ENCODE peak calls at places on chromosome 1, in nine cellular contexts. J, L, U, E, I, T, G, V and F are unnamed samples.
A peak's percentile ranks its signal among the peaks of the same experiment; 100 is the strongest.

GRCh38 chr1:29686012-29686930 is 449.9 kb downstream of the PTPRU start:
- ATAC-seq in J (no peak), L (no peak), U (no peak), E (no peak), I (no peak), T (no peak), G (no peak), V (no peak), F (no peak)

GRCh38 chr1:48245106-48245505 is 22.6 kb downstream of the SLC5A9 start:
- ATAC-seq in J (no peak), L (peak; percentile 35), U (peak; percentile 69), E (peak; percentile 78), I (no peak), T (no peak), G (no peak), V (no peak), F (no peak)

GRCh38 chr1:77659879-77660593 is 22.4 kb downstream of the ZZZ3 start:
- ATAC-seq in J (no peak), L (no peak), U (no peak), E (no peak), I (no peak), T (no peak), G (no peak), V (no peak), F (no peak)

GRCh38 chr1:93955765-93956164 is 46.5 kb upstream of the GCLM start:
- ATAC-seq in J (no peak), L (no peak), U (no peak), E (no peak), I (no peak), T (no peak), G (no peak), V (no peak), F (no peak)

GRCh38 chr1:115409097-115409852 is 71.2 kb upstream of the NGF start:
- ATAC-seq in J (no peak), L (no peak), U (peak; percentile 67), E (peak; percentile 56), I (no peak), T (no peak), G (no peak), V (no peak), F (no peak)

GRCh38 chr1:243726792-243727502 is 123.1 kb downstream of the AKT3 start:
- ATAC-seq in J (no peak), L (no peak), U (no peak), E (no peak), I (no peak), T (no peak), G (no peak), V (no peak), F (no peak)

GRCh38 chr1:167689569-167689925 is 32.2 kb upstream of the MPZL1 start:
- ATAC-seq in J (peak; percentile 79), L (no peak), U (no peak), E (no peak), I (no peak), T (no peak), G (peak; percentile 63), V (no peak), F (peak; percentile 76)

GRCh38 chr1:110588486-110588885 is 17.7 kb downstream of the KCNA2 start:
- ATAC-seq in J (no peak), L (no peak), U (no peak), E (no peak), I (no peak), T (no peak), G (no peak), V (no peak), F (no peak)

GRCh38 chr1:26318338-26319064 is 743 bp downstream of the CD52 start:
- ATAC-seq in J (peak; percentile 61), L (no peak), U (peak; percentile 22), E (no peak), I (no peak), T (no peak), G (peak; percentile 59), V (no peak), F (peak; percentile 59)

GRCh38 chr1:153071511-153071910 is at the start of gene SPRR2B:
- ATAC-seq in J (no peak), L (no peak), U (no peak), E (no peak), I (no peak), T (no peak), G (no peak), V (no peak), F (no peak)

GRCh38 chr1:22508329-22508728 is 55.0 kb upstream of the EPHA8 start:
- ATAC-seq in J (no peak), L (no peak), U (no peak), E (no peak), I (no peak), T (no peak), G (no peak), V (no peak), F (no peak)